ENCODE peak calls at places on chromosomes 16 and 17, in seven cellular contexts. D, P, J, R, S, U and K are unnamed samples.

GRCh38 chr17:1067282-1067956 is 70.5 kb downstream of the TIMM22 start:
- DNase-seq in U (no peak), D (no peak), R (no peak), J (no peak), P (peak; percentile 52), S (peak; percentile 48), K (no peak)

GRCh38 chr17:66952031-66952524 is 12.4 kb upstream of the CACNG4 start:
- DNase-seq in U (peak; percentile 97), R (peak; percentile 94), S (no peak), P (no peak), J (no peak), D (no peak), K (peak; percentile 85)

GRCh38 chr16:51759329-51759728 is 608.3 kb upstream of the SALL1 start:
- DNase-seq in U (no peak), S (no peak), J (no peak), P (no peak), R (no peak), D (no peak), K (no peak)

GRCh38 chr16:21708533-21709115 is 44.9 kb downstream of the OTOA start:
- DNase-seq in J (peak; percentile 71), S (peak; percentile 58), P (peak; percentile 77), U (peak; percentile 57), R (peak; percentile 44), D (peak; percentile 95), K (peak; percentile 7)

GRCh38 chr17:5364156-5364555 is 55.3 kb downstream of the NUP88 start:
- DNase-seq in P (no peak), R (no peak), J (no peak), U (peak; percentile 83), D (no peak), S (no peak), K (peak; percentile 12)

GRCh38 chr17:61805399-61805798 is 57.9 kb downstream of the BRIP1 start:
- DNase-seq in R (no peak), S (no peak), J (no peak), U (peak; percentile 74), D (no peak), P (no peak), K (peak; percentile 50)

GRCh38 chr17:50182783-50183438 is 17.1 kb downstream of the SGCA start:
- DNase-seq in U (peak; percentile 66), S (no peak), D (no peak), J (no peak), P (no peak), R (no peak), K (no peak)

GRCh38 chr16:9039208-9039607 is 52.2 kb upstream of the HAPSTR1 start:
- DNase-seq in P (no peak), U (peak; percentile 55), S (no peak), R (no peak), J (no peak), D (no peak), K (no peak)

GRCh38 chr16:1620391-1620790 is 8.2 kb downstream of the CRAMP1 start:
- DNase-seq in J (no peak), P (no peak), S (no peak), D (no peak), R (no peak), U (no peak), K (no peak)

GRCh38 chr16:70380205-70380918 is 33.7 kb downstream of the DDX19A start:
- DNase-seq in D (peak; percentile 91), P (peak; percentile 23), R (peak; percentile 86), S (no peak), U (peak; percentile 82), J (peak; percentile 74), K (peak; percentile 67)

GRCh38 chr17:80101160-80101945 is at the start of gene GAA:
- DNase-seq in R (no peak), D (peak; percentile 97), S (peak; percentile 89), J (peak; percentile 90), P (peak; percentile 81), U (peak; percentile 76), K (no peak)

DNA sequence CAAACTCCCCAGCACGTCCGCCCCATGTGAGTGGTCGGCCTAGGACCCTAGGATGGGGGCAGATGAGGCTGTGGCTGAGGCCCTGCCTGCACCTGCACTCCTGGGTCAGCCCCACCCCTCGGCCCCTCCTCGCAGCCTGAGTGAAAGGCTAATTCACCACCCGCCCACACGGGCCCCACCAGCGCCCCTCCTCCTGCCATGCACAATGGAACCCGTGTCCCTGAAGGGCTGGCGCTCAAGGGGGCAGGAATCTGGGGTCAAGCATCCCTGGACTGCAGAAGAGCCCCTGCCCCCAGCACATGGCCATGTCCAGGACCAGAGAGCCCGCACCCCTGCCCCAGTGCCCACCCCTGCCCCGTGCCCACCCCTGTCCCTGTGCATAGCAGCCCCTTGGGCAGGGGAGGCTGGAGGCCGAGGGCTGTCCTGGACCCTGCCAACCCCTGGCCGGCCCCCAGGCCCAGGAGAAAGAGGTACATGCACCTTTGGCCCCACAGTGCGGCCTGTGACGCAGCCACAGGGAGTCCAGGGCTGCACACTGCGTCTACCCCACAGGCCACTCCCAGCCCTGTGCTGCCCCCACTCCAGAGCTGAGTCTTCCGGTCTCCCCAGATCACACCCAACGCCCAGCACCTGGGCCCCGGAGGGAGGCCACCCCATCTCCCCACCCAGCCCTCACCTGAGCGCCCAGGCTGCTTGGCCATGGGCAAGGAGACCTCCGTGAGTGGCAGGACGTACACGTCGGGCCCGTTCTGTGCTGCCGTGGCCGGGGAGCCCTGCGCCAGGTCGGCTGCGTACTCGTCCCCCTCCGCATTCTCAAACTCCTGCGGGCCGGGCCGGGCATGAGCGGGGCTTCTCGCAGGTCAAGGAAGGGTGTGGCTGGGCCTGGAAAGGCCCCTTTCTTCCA is 34.7 kb upstream of the PVALEF start:
- DNase-seq in D (no peak), J (no peak), R (no peak), S (no peak), U (no peak), P (no peak), K (no peak)
- TF ChIP-seq CTCF in D (no peak), J (no peak), R (no peak), S (no peak), U (no peak), P (no peak), K (no peak)

DNA sequence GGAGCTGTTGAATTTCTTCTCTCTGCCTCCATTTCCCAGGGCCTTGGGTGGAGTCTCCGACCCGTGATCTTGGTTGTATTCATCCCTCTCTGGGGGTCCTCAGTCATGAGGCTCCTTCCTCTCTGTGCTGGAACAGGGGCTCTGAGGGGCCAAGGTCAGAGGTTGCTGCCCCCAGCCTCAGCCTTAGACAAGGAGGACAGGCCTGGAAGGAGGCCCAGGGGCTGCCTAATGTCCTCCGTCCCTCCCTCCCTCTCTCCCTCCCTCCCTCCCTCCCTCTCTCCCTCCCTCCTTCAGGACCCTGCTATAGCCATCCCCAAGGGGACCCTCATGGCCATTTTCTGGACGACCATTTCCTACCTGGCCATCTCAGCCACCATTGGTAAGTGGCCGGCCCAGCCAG is 12.8 kb downstream of the SLC12A3 start:
- DNase-seq in P (no peak), J (no peak), S (no peak), R (no peak), D (no peak), U (no peak), K (no peak)
- TF ChIP-seq CTCF in P (no peak), J (no peak), S (no peak), R (no peak), D (no peak), U (no peak), K (no peak)

GRCh38 chr16:87233928-87234327 is 83.3 kb downstream of the C16orf95 start:
- DNase-seq in U (peak; percentile 53), J (no peak), P (no peak), S (no peak), R (peak; percentile 19), D (peak; percentile 48), K (no peak)
- TF ChIP-seq CTCF in U (peak; percentile 50), J (no peak), P (no peak), S (no peak), R (peak; percentile 41), D (no peak), K (peak; percentile 57)

DNA sequence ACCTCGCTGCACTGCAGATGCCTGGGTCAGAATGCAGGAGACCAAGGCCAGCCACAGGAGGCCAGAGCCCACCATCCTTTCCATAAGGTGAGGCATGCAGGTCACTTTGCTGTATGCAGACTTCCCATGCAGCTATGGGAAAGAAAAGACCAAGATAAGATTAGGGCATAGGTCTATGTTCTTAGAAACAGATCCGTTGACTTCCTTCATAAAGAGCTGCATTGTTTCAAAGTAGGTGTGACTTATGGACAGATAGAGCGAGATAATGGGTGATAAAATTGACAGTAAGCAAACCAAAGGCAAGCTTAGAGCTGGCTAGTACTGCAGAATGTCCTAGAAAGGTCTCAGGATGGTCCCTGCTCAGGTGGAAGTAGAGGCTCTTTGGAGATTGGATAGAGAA is 977 bp downstream of the GP2 start:
- DNase-seq in U (no peak), P (no peak), S (no peak), D (no peak), J (no peak), R (no peak), K (no peak)
- TF ChIP-seq CTCF in U (no peak), P (no peak), S (no peak), D (no peak), J (no peak), R (no peak), K (no peak)

GRCh38 chr16:2839650-2840450 is 9.7 kb downstream of the ZG16B start:
- DNase-seq in S (no peak), R (no peak), P (no peak), J (no peak), D (no peak), U (no peak), K (no peak)

GRCh38 chr16:2840914-2841313 is 10.8 kb downstream of the ZG16B start:
- DNase-seq in U (no peak), S (no peak), J (no peak), D (no peak), R (no peak), P (no peak), K (no peak)

GRCh38 chr16:2841606-2842339 is 11.7 kb downstream of the ZG16B start:
- DNase-seq in J (peak; percentile 51), U (no peak), P (no peak), R (no peak), S (no peak), D (no peak), K (no peak)

GRCh38 chr16:2843526-2843925 is 13.4 kb downstream of the ZG16B start:
- DNase-seq in R (no peak), S (no peak), D (no peak), J (peak; percentile 46), U (no peak), P (no peak), K (no peak)

GRCh38 chr16:2842340-2843000 is 12.4 kb downstream of the ZG16B start:
- DNase-seq in P (peak; percentile 37), D (no peak), J (peak; percentile 59), R (no peak), S (peak; percentile 35), U (no peak), K (no peak)
- TF ChIP-seq CTCF in P (peak; percentile 61), D (no peak), J (no peak), R (peak; percentile 31), S (peak; percentile 60), U (peak; percentile 36), K (peak; percentile 46)

DNA sequence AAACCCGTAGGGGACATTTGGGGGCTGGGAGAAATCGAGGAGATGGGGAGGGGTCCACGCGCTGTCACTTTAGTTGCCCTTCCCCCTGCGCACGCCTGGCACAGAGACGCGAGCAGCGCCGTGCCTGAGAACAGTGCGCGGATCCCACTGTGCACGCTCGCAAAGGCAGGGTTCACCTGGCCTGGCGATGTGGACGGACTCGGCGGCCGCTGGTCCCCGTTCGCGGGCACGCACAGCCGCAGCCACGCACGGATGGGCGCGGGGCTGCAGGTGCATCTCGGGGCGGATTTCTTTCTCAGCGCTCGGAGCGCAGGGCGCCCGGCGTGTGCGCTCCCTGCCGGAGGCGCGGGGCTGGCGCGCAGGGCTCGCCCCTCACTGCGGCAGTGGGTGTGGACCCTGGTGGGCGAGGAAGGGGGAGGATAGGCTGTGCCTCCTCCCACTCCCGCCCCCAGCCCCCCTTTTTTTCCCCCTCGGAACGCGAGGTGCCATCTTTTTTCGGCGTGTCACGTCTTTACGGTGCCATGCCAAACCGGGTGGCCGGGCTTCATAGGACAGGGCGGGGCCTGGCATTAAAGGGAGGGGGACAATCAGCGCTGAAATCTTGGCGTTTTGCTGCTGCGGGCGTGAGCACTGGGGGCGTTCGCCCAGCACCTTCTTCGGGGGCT is 1.1 kb downstream of the MAPT start:
- DNase-seq in S (no peak), J (no peak), R (no peak), U (no peak), D (no peak), P (no peak), K (no peak)
- TF ChIP-seq CTCF in S (no peak), J (no peak), R (no peak), U (no peak), D (no peak), P (no peak), K (no peak)